ENCODE peak calls at places on chromosomes 3 and 15, in four cellular contexts. One of them, this sample, is unnamed.

GRCh38 chr15:62901916-62902554 is 140.5 kb upstream of the TPM1 start:
- DNase-seq in HEK293T: no peak
- DNase-seq in K562: no peak
- DNase-seq in GM12878: no peak
- DNase-seq in this sample: no peak

GRCh38 chr3:51637941-51638471 is 33.0 kb upstream of the TEX264 start:
- DNase-seq in HEK293T: peak
- DNase-seq in K562: peak
- DNase-seq in GM12878: no peak
- DNase-seq in this sample: peak

GRCh38 chr3:16177962-16178627 is 3.6 kb downstream of the GALNT15 start:
- DNase-seq in HEK293T: peak
- DNase-seq in K562: peak
- DNase-seq in GM12878: no peak
- DNase-seq in this sample: peak

GRCh38 chr15:98113357-98113756 is 152.9 kb downstream of the ARRDC4 start:
- DNase-seq in HEK293T: no peak
- DNase-seq in K562: no peak
- DNase-seq in GM12878: no peak
- DNase-seq in this sample: no peak

GRCh38 chr15:84702961-84703482 is 12.9 kb downstream of the SEC11A start:
- DNase-seq in HEK293T: no peak
- DNase-seq in K562: no peak
- DNase-seq in GM12878: no peak
- DNase-seq in this sample: no peak

GRCh38 chr3:29255854-29256696 is 24.8 kb upstream of the RBMS3 start:
- DNase-seq in HEK293T: no peak
- DNase-seq in K562: no peak
- DNase-seq in GM12878: no peak
- DNase-seq in this sample: no peak

GRCh38 chr3:69665026-69665739 is 74.1 kb upstream of the MITF start:
- DNase-seq in HEK293T: no peak
- DNase-seq in K562: peak
- DNase-seq in GM12878: no peak
- DNase-seq in this sample: no peak

GRCh38 chr3:43995078-43995928 is 246.4 kb upstream of the TOPAZ1 start:
- DNase-seq in HEK293T: peak
- DNase-seq in K562: no peak
- DNase-seq in GM12878: no peak
- DNase-seq in this sample: no peak

GRCh38 chr15:24394303-24394702 is 281.3 kb upstream of the NPAP1 start:
- DNase-seq in HEK293T: no peak
- DNase-seq in K562: no peak
- DNase-seq in GM12878: no peak
- DNase-seq in this sample: no peak

GRCh38 chr3:138594150-138594934 is at the start of gene CEP70:
- DNase-seq in HEK293T: peak
- DNase-seq in K562: peak
- DNase-seq in GM12878: peak
- DNase-seq in this sample: peak

GRCh38 chr3:17605032-17605431 is 137.4 kb downstream of the TBC1D5 start:
- DNase-seq in HEK293T: no peak
- DNase-seq in K562: no peak
- DNase-seq in GM12878: no peak
- DNase-seq in this sample: peak

GRCh38 chr3:130892759-130893239 is 1.1 kb upstream of the ATP2C1 start:
- DNase-seq in HEK293T: peak
- DNase-seq in K562: peak
- DNase-seq in GM12878: peak
- DNase-seq in this sample: peak

GRCh38 chr3:45187597-45188210 is 38.4 kb downstream of the TMEM158 start:
- DNase-seq in HEK293T: no peak
- DNase-seq in K562: no peak
- DNase-seq in GM12878: no peak
- DNase-seq in this sample: no peak

GRCh38 chr3:180619723-180620122 is 17.8 kb downstream of the TTC14 start:
- DNase-seq in HEK293T: no peak
- DNase-seq in K562: no peak
- DNase-seq in GM12878: no peak
- DNase-seq in this sample: no peak

GRCh38 chr3:26484140-26484539 is 138.4 kb upstream of the LRRC3B start:
- DNase-seq in HEK293T: peak
- DNase-seq in K562: no peak
- DNase-seq in GM12878: no peak
- DNase-seq in this sample: peak

GRCh38 chr15:76336254-76337046 is at the start of gene ISL2:
- DNase-seq in HEK293T: peak
- DNase-seq in K562: peak
- DNase-seq in GM12878: peak
- DNase-seq in this sample: peak

GRCh38 chr3:27939940-27940339 is 217.8 kb upstream of the EOMES start:
- DNase-seq in HEK293T: no peak
- DNase-seq in K562: no peak
- DNase-seq in GM12878: no peak
- DNase-seq in this sample: peak

GRCh38 chr15:31328999-31329639 is 2.5 kb downstream of the KLF13 start:
- DNase-seq in HEK293T: no peak
- DNase-seq in K562: peak
- DNase-seq in GM12878: no peak
- DNase-seq in this sample: no peak

GRCh38 chr3:175606650-175607318 is 747.6 kb downstream of the NAALADL2 start:
- DNase-seq in HEK293T: no peak
- DNase-seq in K562: no peak
- DNase-seq in GM12878: no peak
- DNase-seq in this sample: no peak

GRCh38 chr3:110343376-110343775 is 728.2 kb upstream of the NECTIN3 start:
- DNase-seq in HEK293T: no peak
- DNase-seq in K562: no peak
- DNase-seq in GM12878: no peak
- DNase-seq in this sample: no peak

GRCh38 chr3:79767194-79767952 is 425 bp downstream of the ROBO1 start:
- DNase-seq in HEK293T: peak
- DNase-seq in K562: no peak
- DNase-seq in GM12878: no peak
- DNase-seq in this sample: no peak

GRCh38 chr15:48868549-48868948 is 9.4 kb upstream of the EID1 start:
- DNase-seq in HEK293T: no peak
- DNase-seq in K562: no peak
- DNase-seq in GM12878: no peak
- DNase-seq in this sample: no peak

GRCh38 chr15:76678766-76679165 is 226.4 kb downstream of the SCAPER start:
- DNase-seq in HEK293T: no peak
- DNase-seq in K562: no peak
- DNase-seq in GM12878: no peak
- DNase-seq in this sample: no peak

GRCh38 chr3:11560746-11561145 is 83.0 kb downstream of the VGLL4 start:
- DNase-seq in HEK293T: no peak
- DNase-seq in K562: no peak
- DNase-seq in GM12878: no peak
- DNase-seq in this sample: no peak

GRCh38 chr3:194773216-194773615 is 87.5 kb downstream of the FAM43A start:
- DNase-seq in HEK293T: no peak
- DNase-seq in K562: no peak
- DNase-seq in GM12878: no peak
- DNase-seq in this sample: no peak

DNA sequence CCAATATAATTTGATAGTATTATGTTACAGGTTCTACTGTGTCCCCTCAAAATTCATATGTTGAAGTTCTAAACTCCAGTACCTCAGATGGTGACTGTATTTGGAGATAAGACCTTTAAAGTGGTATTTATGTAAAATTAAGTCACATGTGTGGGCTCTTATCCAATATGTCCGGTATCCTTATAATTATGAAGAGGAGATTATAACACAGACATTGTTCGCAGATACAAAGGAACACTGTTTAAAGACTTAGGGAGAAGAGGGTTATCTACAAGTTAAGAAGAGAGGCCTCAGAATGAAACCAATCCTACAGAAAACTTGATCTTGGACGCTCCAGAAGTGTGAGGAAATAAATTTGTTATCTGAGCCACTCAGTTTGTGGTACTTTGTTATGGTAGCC is 50.9 kb downstream of the DPH6 start:
- DNase-seq in HEK293T: no peak
- DNase-seq in K562: no peak
- DNase-seq in GM12878: no peak
- DNase-seq in this sample: no peak
- TF ChIP-seq FOXK2 in HEK293T: no peak
- TF ChIP-seq FOXK2 in K562: no peak
- TF ChIP-seq FOXK2 in GM12878: no peak
- TF ChIP-seq FOXK2 in this sample: no peak

DNA sequence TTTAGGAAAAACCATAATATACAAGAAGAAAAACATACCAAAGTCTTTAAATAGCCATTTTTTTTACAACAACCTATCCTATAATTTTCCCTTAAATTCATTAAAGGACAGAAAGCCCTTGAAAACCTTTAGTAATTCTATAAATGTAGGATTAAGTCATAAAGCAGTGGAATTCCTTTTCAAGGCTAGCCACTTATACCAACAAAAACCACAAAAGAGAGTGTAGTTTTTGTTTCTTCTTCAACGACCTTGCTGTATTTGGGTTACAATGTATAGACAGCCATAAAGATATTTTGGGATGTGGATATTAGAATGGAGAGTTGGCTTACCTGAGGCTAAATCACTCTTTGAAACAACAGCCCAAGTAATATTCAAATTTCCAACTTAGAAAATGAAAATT is 296.6 kb upstream of the CDIN1 start:
- DNase-seq in HEK293T: no peak
- DNase-seq in K562: no peak
- DNase-seq in GM12878: no peak
- DNase-seq in this sample: no peak
- TF ChIP-seq FOXK2 in HEK293T: no peak
- TF ChIP-seq FOXK2 in K562: no peak
- TF ChIP-seq FOXK2 in GM12878: no peak
- TF ChIP-seq FOXK2 in this sample: no peak

GRCh38 chr3:188339410-188340295 is 185.7 kb downstream of the LPP start:
- DNase-seq in HEK293T: no peak
- DNase-seq in K562: no peak
- DNase-seq in GM12878: no peak
- DNase-seq in this sample: no peak
- TF ChIP-seq FOXK2 in HEK293T: no peak
- TF ChIP-seq FOXK2 in K562: no peak
- TF ChIP-seq FOXK2 in GM12878: no peak
- TF ChIP-seq FOXK2 in this sample: no peak

GRCh38 chr3:187360087-187360486 is 8.1 kb upstream of the RTP4 start:
- DNase-seq in HEK293T: no peak
- DNase-seq in K562: no peak
- DNase-seq in GM12878: no peak
- DNase-seq in this sample: no peak

GRCh38 chr3:187361835-187362234 is 6.3 kb upstream of the RTP4 start:
- DNase-seq in HEK293T: no peak
- DNase-seq in K562: no peak
- DNase-seq in GM12878: no peak
- DNase-seq in this sample: no peak

GRCh38 chr3:187360523-187361060 is 7.6 kb upstream of the RTP4 start:
- DNase-seq in HEK293T: no peak
- DNase-seq in K562: no peak
- DNase-seq in GM12878: no peak
- DNase-seq in this sample: no peak
- TF ChIP-seq FOXK2 in HEK293T: no peak
- TF ChIP-seq FOXK2 in K562: no peak
- TF ChIP-seq FOXK2 in GM12878: no peak
- TF ChIP-seq FOXK2 in this sample: no peak

DNA sequence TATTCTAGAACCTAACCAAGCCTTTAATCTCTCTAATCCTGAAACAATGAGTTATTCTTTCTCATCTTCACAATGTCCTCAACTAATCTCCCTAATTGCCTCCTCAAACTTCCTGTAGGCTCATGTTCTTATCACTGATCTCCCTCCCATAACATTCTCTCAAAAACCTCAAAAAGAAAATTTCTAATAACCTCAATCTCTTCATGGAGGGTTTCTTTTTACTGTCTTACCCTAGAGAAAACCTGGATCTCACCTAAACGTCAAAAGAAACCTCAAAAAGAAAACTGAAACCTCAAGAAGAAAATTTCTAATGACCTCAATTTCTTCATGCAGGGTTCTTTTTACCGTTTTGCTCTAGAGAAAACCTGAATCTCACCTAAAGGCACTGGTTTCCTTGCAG is 150.2 kb downstream of the GSK3B start:
- DNase-seq in HEK293T: no peak
- DNase-seq in K562: no peak
- DNase-seq in GM12878: peak
- DNase-seq in this sample: no peak
- TF ChIP-seq FOXK2 in HEK293T: no peak
- TF ChIP-seq FOXK2 in K562: no peak
- TF ChIP-seq FOXK2 in GM12878: no peak
- TF ChIP-seq FOXK2 in this sample: no peak

GRCh38 chr3:129552287-129553050 is 9.5 kb downstream of the H1-8 start:
- DNase-seq in HEK293T: no peak
- DNase-seq in K562: no peak
- DNase-seq in GM12878: no peak
- DNase-seq in this sample: no peak
- TF ChIP-seq FOXK2 in HEK293T: no peak
- TF ChIP-seq FOXK2 in K562: no peak
- TF ChIP-seq FOXK2 in GM12878: no peak
- TF ChIP-seq FOXK2 in this sample: no peak

DNA sequence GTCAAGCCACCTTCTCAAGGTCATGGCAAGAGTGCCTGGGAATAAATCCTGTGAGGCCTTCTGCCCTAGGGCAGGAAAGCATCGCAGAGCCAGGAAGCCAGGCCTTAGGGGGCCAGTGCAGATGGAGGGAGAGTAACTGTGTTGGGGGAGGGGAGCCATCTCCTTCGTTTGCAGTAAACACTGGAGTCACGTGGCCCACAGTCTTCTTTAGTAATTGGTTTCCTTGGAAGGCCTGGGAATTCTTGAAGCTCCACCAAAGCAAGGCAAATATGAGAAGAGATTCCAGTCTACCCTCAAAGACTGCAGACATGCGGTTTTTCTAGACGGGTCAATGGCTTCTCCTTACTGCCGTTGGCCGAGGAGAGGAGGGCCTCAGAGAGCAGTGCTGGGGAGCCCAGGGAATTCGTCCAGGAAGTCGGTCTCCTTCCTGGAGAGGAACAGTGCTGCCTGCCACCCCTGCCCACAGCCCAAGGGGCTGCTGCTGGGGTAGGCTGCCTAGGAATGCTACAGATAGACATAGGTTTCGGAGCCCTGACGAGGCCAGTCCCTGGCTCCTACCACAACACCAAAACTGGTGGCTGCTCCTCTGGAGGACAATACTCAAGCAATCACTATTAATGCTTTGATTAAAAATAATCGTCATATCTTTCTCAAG is 30.6 kb downstream of the ANP32A start:
- DNase-seq in HEK293T: no peak
- DNase-seq in K562: no peak
- DNase-seq in GM12878: no peak
- DNase-seq in this sample: no peak
- TF ChIP-seq FOXK2 in HEK293T: no peak
- TF ChIP-seq FOXK2 in K562: no peak
- TF ChIP-seq FOXK2 in GM12878: no peak
- TF ChIP-seq FOXK2 in this sample: no peak

This sample was measured in HepG2.